ENCODE peak calls at places on chromosomes 13 and 19, in six cellular contexts. One of them, this sample, is unnamed.

GRCh38 chr19:925087-925911 is 536 bp upstream of the ARID3A start:
- DNase-seq in OCI-LY7: peak; percentile 87
- DNase-seq in Panc1: no peak
- DNase-seq in thoracic aorta: no peak
- DNase-seq in naive thymus-derived CD4-positive, alpha-beta T cell: peak; percentile 76
- DNase-seq in body of pancreas: peak; percentile 81
- DNase-seq in this sample: peak; percentile 92

GRCh38 chr13:49347650-49348385 is 96.0 kb downstream of the CAB39L start:
- DNase-seq in naive thymus-derived CD4-positive, alpha-beta T cell: no peak
- DNase-seq in Panc1: no peak
- DNase-seq in body of pancreas: no peak
- DNase-seq in thoracic aorta: no peak
- DNase-seq in OCI-LY7: no peak
- DNase-seq in this sample: no peak

GRCh38 chr19:18098891-18099622 is 1.5 kb downstream of the MAST3 start:
- DNase-seq in Panc1: no peak
- DNase-seq in thoracic aorta: no peak
- DNase-seq in naive thymus-derived CD4-positive, alpha-beta T cell: no peak
- DNase-seq in OCI-LY7: peak; percentile 94
- DNase-seq in body of pancreas: no peak
- DNase-seq in this sample: no peak

GRCh38 chr13:80712026-80712425 is 371.1 kb upstream of the SPRY2 start:
- DNase-seq in OCI-LY7: no peak
- DNase-seq in Panc1: no peak
- DNase-seq in naive thymus-derived CD4-positive, alpha-beta T cell: no peak
- DNase-seq in body of pancreas: no peak
- DNase-seq in thoracic aorta: no peak
- DNase-seq in this sample: no peak

GRCh38 chr19:5430237-5430636 is 25.0 kb upstream of the ZNRF4 start:
- DNase-seq in body of pancreas: no peak
- DNase-seq in Panc1: no peak
- DNase-seq in naive thymus-derived CD4-positive, alpha-beta T cell: no peak
- DNase-seq in OCI-LY7: no peak
- DNase-seq in thoracic aorta: no peak
- DNase-seq in this sample: no peak

GRCh38 chr19:19477705-19478383 is 37.5 kb downstream of the TSSK6 start:
- DNase-seq in body of pancreas: no peak
- DNase-seq in OCI-LY7: no peak
- DNase-seq in thoracic aorta: no peak
- DNase-seq in Panc1: no peak
- DNase-seq in naive thymus-derived CD4-positive, alpha-beta T cell: no peak
- DNase-seq in this sample: no peak

GRCh38 chr19:6232567-6232966 is 47.2 kb downstream of the MLLT1 start:
- DNase-seq in Panc1: no peak
- DNase-seq in body of pancreas: no peak
- DNase-seq in OCI-LY7: no peak
- DNase-seq in naive thymus-derived CD4-positive, alpha-beta T cell: no peak
- DNase-seq in thoracic aorta: no peak
- DNase-seq in this sample: no peak

GRCh38 chr19:41746593-41747227 is 8.6 kb upstream of the CEACAM6 start:
- DNase-seq in Panc1: no peak
- DNase-seq in body of pancreas: peak; percentile 70
- DNase-seq in OCI-LY7: peak; percentile 72
- DNase-seq in thoracic aorta: no peak
- DNase-seq in naive thymus-derived CD4-positive, alpha-beta T cell: peak; percentile 59
- DNase-seq in this sample: no peak

GRCh38 chr13:22176968-22177545 is 506.2 kb downstream of the FGF9 start:
- DNase-seq in body of pancreas: no peak
- DNase-seq in Panc1: no peak
- DNase-seq in naive thymus-derived CD4-positive, alpha-beta T cell: no peak
- DNase-seq in thoracic aorta: no peak
- DNase-seq in OCI-LY7: no peak
- DNase-seq in this sample: no peak

GRCh38 chr13:22175815-22176214 is 504.9 kb downstream of the FGF9 start:
- DNase-seq in naive thymus-derived CD4-positive, alpha-beta T cell: no peak
- DNase-seq in thoracic aorta: no peak
- DNase-seq in OCI-LY7: no peak
- DNase-seq in body of pancreas: no peak
- DNase-seq in Panc1: no peak
- DNase-seq in this sample: no peak

GRCh38 chr13:22169473-22169872 is 498.6 kb downstream of the FGF9 start:
- DNase-seq in Panc1: no peak
- DNase-seq in naive thymus-derived CD4-positive, alpha-beta T cell: no peak
- DNase-seq in body of pancreas: no peak
- DNase-seq in thoracic aorta: no peak
- DNase-seq in OCI-LY7: no peak
- DNase-seq in this sample: no peak

GRCh38 chr13:22175211-22175610 is 504.3 kb downstream of the FGF9 start:
- DNase-seq in OCI-LY7: no peak
- DNase-seq in naive thymus-derived CD4-positive, alpha-beta T cell: no peak
- DNase-seq in thoracic aorta: no peak
- DNase-seq in Panc1: no peak
- DNase-seq in body of pancreas: no peak
- DNase-seq in this sample: no peak

GRCh38 chr13:22173605-22174004 is 502.7 kb downstream of the FGF9 start:
- DNase-seq in naive thymus-derived CD4-positive, alpha-beta T cell: no peak
- DNase-seq in thoracic aorta: no peak
- DNase-seq in body of pancreas: no peak
- DNase-seq in Panc1: peak; percentile 10
- DNase-seq in OCI-LY7: no peak
- DNase-seq in this sample: no peak
- H3K4me1 ChIP-seq in naive thymus-derived CD4-positive, alpha-beta T cell: no peaks in the 10 kb centered on the region
- H3K4me1 ChIP-seq in thoracic aorta: no peaks in the 10 kb centered on the region
- H3K4me1 ChIP-seq in body of pancreas: no peaks in the 10 kb centered on the region
- H3K4me1 ChIP-seq in Panc1: no peaks in the 10 kb centered on the region
- H3K4me1 ChIP-seq in OCI-LY7: no peaks in the 10 kb centered on the region
- H3K4me1 ChIP-seq in this sample: peaks cover 2% of the 10 kb centered on the region

DNA sequence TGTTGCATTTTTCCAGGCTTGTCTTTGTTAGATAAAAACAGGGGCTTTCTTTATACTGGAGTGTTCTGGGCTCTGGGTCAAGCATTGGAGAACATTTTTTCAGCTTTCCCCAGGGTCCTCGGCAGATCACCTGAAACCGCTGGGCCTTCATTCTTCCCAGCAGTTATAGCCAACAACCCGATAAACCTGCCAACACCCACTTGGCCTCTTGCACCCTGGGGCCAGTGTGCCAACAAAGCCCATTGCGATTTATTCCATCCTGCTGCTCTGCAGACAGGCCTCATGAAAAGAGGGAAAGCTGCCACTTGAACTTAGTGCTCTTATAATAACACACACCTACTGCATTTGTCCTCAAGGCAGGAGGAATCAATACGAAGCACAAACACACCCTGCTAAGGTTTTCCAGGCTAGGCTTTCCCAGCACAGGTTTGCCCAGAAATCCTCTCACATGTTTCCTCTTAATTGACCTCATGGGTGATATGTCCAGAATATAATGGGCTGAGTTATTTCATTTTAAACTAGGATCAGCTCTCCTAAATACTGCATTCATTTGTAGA is 669.3 kb downstream of the LIG4 start:
- DNase-seq in Panc1: no peak
- DNase-seq in naive thymus-derived CD4-positive, alpha-beta T cell: no peak
- DNase-seq in OCI-LY7: no peak
- DNase-seq in thoracic aorta: no peak
- DNase-seq in body of pancreas: no peak
- DNase-seq in this sample: peak; percentile 12
- H3K9me3 ChIP-seq in Panc1: no peaks in the 10 kb centered on the region
- H3K9me3 ChIP-seq in naive thymus-derived CD4-positive, alpha-beta T cell: no peaks in the 10 kb centered on the region
- H3K9me3 ChIP-seq in OCI-LY7: no peaks in the 10 kb centered on the region
- H3K9me3 ChIP-seq in thoracic aorta: no peaks in the 10 kb centered on the region
- H3K9me3 ChIP-seq in body of pancreas: no peaks in the 10 kb centered on the region
- H3K9me3 ChIP-seq in this sample: peaks cover 2% of the 10 kb centered on the region

GRCh38 chr19:55649579-55650557 is 1.9 kb downstream of the CCDC106 start:
- DNase-seq in thoracic aorta: no peak
- DNase-seq in naive thymus-derived CD4-positive, alpha-beta T cell: no peak
- DNase-seq in Panc1: no peak
- DNase-seq in body of pancreas: no peak
- DNase-seq in OCI-LY7: no peak
- DNase-seq in this sample: no peak
- H3K4me1 ChIP-seq in thoracic aorta: peaks cover 23% of the 10 kb centered on the region
- H3K4me1 ChIP-seq in naive thymus-derived CD4-positive, alpha-beta T cell: peaks cover 7% of the 10 kb centered on the region
- H3K4me1 ChIP-seq in Panc1: peaks cover 29% of the 10 kb centered on the region
- H3K4me1 ChIP-seq in body of pancreas: peaks cover 38% of the 10 kb centered on the region
- H3K4me1 ChIP-seq in OCI-LY7: peaks cover 37% of the 10 kb centered on the region
- H3K4me1 ChIP-seq in this sample: no peaks in the 10 kb centered on the region

GRCh38 chr19:30358821-30359580 is 13.2 kb upstream of the ZNF536 start:
- DNase-seq in body of pancreas: no peak
- DNase-seq in Panc1: no peak
- DNase-seq in thoracic aorta: no peak
- DNase-seq in naive thymus-derived CD4-positive, alpha-beta T cell: no peak
- DNase-seq in OCI-LY7: no peak
- DNase-seq in this sample: no peak
- H3K9me3 ChIP-seq in body of pancreas: no peaks in the 10 kb centered on the region
- H3K9me3 ChIP-seq in Panc1: no peaks in the 10 kb centered on the region
- H3K9me3 ChIP-seq in thoracic aorta: no peaks in the 10 kb centered on the region
- H3K9me3 ChIP-seq in naive thymus-derived CD4-positive, alpha-beta T cell: no peaks in the 10 kb centered on the region
- H3K9me3 ChIP-seq in OCI-LY7: no peaks in the 10 kb centered on the region
- H3K9me3 ChIP-seq in this sample: no peaks in the 10 kb centered on the region

GRCh38 chr19:15248648-15249559 is 16.7 kb upstream of the EPHX3 start:
- DNase-seq in body of pancreas: peak; percentile 52
- DNase-seq in naive thymus-derived CD4-positive, alpha-beta T cell: no peak
- DNase-seq in OCI-LY7: no peak
- DNase-seq in Panc1: peak; percentile 2
- DNase-seq in thoracic aorta: peak; percentile 64
- DNase-seq in this sample: peak; percentile 96
- H3K4me1 ChIP-seq in body of pancreas: peaks cover 56% of the 10 kb centered on the region
- H3K4me1 ChIP-seq in naive thymus-derived CD4-positive, alpha-beta T cell: no peaks in the 10 kb centered on the region
- H3K4me1 ChIP-seq in OCI-LY7: no peaks in the 10 kb centered on the region
- H3K4me1 ChIP-seq in Panc1: no peaks in the 10 kb centered on the region
- H3K4me1 ChIP-seq in thoracic aorta: peaks cover 65% of the 10 kb centered on the region
- H3K4me1 ChIP-seq in this sample: peaks cover 40% of the 10 kb centered on the region

GRCh38 chr13:111519041-111519440 is 198.6 kb downstream of the TEX29 start:
- DNase-seq in thoracic aorta: no peak
- DNase-seq in naive thymus-derived CD4-positive, alpha-beta T cell: no peak
- DNase-seq in body of pancreas: no peak
- DNase-seq in Panc1: no peak
- DNase-seq in OCI-LY7: no peak
- DNase-seq in this sample: no peak

GRCh38 chr13:111518161-111518791 is 197.8 kb downstream of the TEX29 start:
- DNase-seq in Panc1: no peak
- DNase-seq in body of pancreas: peak; percentile 27
- DNase-seq in OCI-LY7: peak; percentile 1
- DNase-seq in thoracic aorta: no peak
- DNase-seq in naive thymus-derived CD4-positive, alpha-beta T cell: no peak
- DNase-seq in this sample: no peak

GRCh38 chr13:111515648-111516047 is 195.2 kb downstream of the TEX29 start:
- DNase-seq in OCI-LY7: no peak
- DNase-seq in thoracic aorta: no peak
- DNase-seq in Panc1: no peak
- DNase-seq in body of pancreas: no peak
- DNase-seq in naive thymus-derived CD4-positive, alpha-beta T cell: no peak
- DNase-seq in this sample: no peak

GRCh38 chr13:111516712-111517640 is 196.5 kb downstream of the TEX29 start:
- DNase-seq in OCI-LY7: no peak
- DNase-seq in naive thymus-derived CD4-positive, alpha-beta T cell: no peak
- DNase-seq in body of pancreas: no peak
- DNase-seq in thoracic aorta: no peak
- DNase-seq in Panc1: no peak
- DNase-seq in this sample: no peak

DNA sequence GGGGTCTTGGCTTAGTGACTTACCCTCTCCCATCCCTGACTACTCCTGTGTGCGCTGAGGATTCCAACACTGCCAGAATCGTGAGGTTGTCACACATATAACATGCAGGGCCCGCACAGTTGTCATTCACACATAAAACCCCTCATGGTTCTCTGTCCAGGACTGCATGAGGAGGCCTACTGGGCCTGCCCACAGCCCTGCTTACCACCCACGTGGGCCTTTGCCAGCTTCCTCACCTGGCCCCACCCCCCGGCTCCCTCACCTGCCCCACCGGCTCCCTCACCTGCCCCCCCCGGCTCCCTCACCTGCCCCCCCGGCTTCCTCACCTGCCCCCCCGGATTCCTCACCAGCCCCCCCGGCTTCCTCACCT is 197.2 kb downstream of the TEX29 start:
- DNase-seq in Panc1: no peak
- DNase-seq in thoracic aorta: no peak
- DNase-seq in naive thymus-derived CD4-positive, alpha-beta T cell: no peak
- DNase-seq in OCI-LY7: no peak
- DNase-seq in body of pancreas: no peak
- DNase-seq in this sample: no peak
- H3K9me3 ChIP-seq in Panc1: no peaks in the 10 kb centered on the region
- H3K9me3 ChIP-seq in thoracic aorta: no peaks in the 10 kb centered on the region
- H3K9me3 ChIP-seq in naive thymus-derived CD4-positive, alpha-beta T cell: no peaks in the 10 kb centered on the region
- H3K9me3 ChIP-seq in OCI-LY7: no peaks in the 10 kb centered on the region
- H3K9me3 ChIP-seq in body of pancreas: no peaks in the 10 kb centered on the region
- H3K9me3 ChIP-seq in this sample: no peaks in the 10 kb centered on the region

GRCh38 chr19:54881884-54882283 is 7.8 kb downstream of the FCAR start:
- DNase-seq in OCI-LY7: no peak
- DNase-seq in Panc1: no peak
- DNase-seq in body of pancreas: no peak
- DNase-seq in thoracic aorta: no peak
- DNase-seq in naive thymus-derived CD4-positive, alpha-beta T cell: no peak
- DNase-seq in this sample: no peak
- H3K4me1 ChIP-seq in OCI-LY7: peaks cover 6% of the 10 kb centered on the region
- H3K4me1 ChIP-seq in Panc1: no peaks in the 10 kb centered on the region
- H3K4me1 ChIP-seq in body of pancreas: no peaks in the 10 kb centered on the region
- H3K4me1 ChIP-seq in thoracic aorta: no peaks in the 10 kb centered on the region
- H3K4me1 ChIP-seq in naive thymus-derived CD4-positive, alpha-beta T cell: no peaks in the 10 kb centered on the region
- H3K4me1 ChIP-seq in this sample: no peaks in the 10 kb centered on the region

This sample was measured in right cardiac atrium.